ENCODE peak calls at places on chromosomes 12 and 14, in four cellular contexts. V is GM12878, J is A549, F is K562. Z is an unnamed sample.

GRCh38 chr14:74616507-74616906 is 4.5 kb upstream of the LTBP2 start:
- DNase-seq in J (peak; percentile 61), V (no peak), F (no peak), Z (peak; percentile 91)

GRCh38 chr12:31922341-31923062 is 36.7 kb upstream of the RESF1 start:
- DNase-seq in J (peak; percentile 35), V (no peak), F (no peak), Z (peak; percentile 3)

GRCh38 chr12:75162845-75163244 is 46.8 kb downstream of the KCNC2 start:
- DNase-seq in F (no peak), J (no peak), V (no peak), Z (no peak)

GRCh38 chr14:102694530-102695171 is 82.6 kb upstream of the TRAF3 start:
- DNase-seq in F (peak; percentile 55), V (peak; percentile 43), J (peak; percentile 73), Z (peak; percentile 73)

GRCh38 chr12:30753233-30753632 is 1.5 kb downstream of the CAPRIN2 start:
- DNase-seq in J (peak; percentile 60), F (peak; percentile 36), V (no peak), Z (peak; percentile 39)

GRCh38 chr12:92424338-92424737 is 278.5 kb upstream of the PLEKHG7 start:
- DNase-seq in J (no peak), V (no peak), F (no peak), Z (peak; percentile 67)

GRCh38 chr14:73909681-73910080 is 23.0 kb downstream of the ZNF410 start:
- DNase-seq in V (no peak), J (no peak), F (no peak), Z (peak; percentile 66)

GRCh38 chr14:100911665-100912316 is 8.3 kb upstream of the RTL1 start:
- DNase-seq in V (no peak), J (no peak), F (no peak), Z (peak; percentile 36)

GRCh38 chr12:82383930-82384513 is 25.7 kb downstream of the METTL25 start:
- DNase-seq in F (no peak), V (no peak), J (peak; percentile 54), Z (peak; percentile 54)

GRCh38 chr12:180445-180844 is 33.5 kb downstream of the SLC6A12 start:
- DNase-seq in F (no peak), V (peak; percentile 25), J (no peak), Z (peak; percentile 58)

GRCh38 chr12:53755451-53756290 is 3.9 kb upstream of the CISTR start:
- DNase-seq in J (peak; percentile 31), F (peak; percentile 34), V (no peak), Z (no peak)

GRCh38 chr14:86003998-86004397 is 474.1 kb downstream of the FLRT2 start:
- DNase-seq in F (no peak), V (no peak), J (peak; percentile 8), Z (peak; percentile 87)

GRCh38 chr12:85872497-85873091 is 1.5 kb upstream of the NTS start:
- DNase-seq in J (peak; percentile 78), V (no peak), F (no peak), Z (peak; percentile 64)

GRCh38 chr14:65461730-65462129 is 49.2 kb downstream of the FUT8 start:
- DNase-seq in J (no peak), F (no peak), V (peak; percentile 41), Z (no peak)

GRCh38 chr12:111430418-111431353 is 25.0 kb downstream of the SH2B3 start:
- DNase-seq in J (no peak), F (no peak), V (no peak), Z (no peak)

GRCh38 chr12:68310370-68310769 is 21.8 kb downstream of the MDM1 start:
- DNase-seq in J (no peak), F (no peak), V (no peak), Z (peak; percentile 95)

GRCh38 chr14:88808359-88808758 is 15.6 kb upstream of the EML5 start:
- DNase-seq in V (no peak), F (no peak), J (no peak), Z (no peak)

GRCh38 chr14:65373671-65374039 is 38.9 kb upstream of the FUT8 start:
- DNase-seq in J (no peak), V (no peak), F (no peak), Z (no peak)

GRCh38 chr12:7142057-7142644 is 12.0 kb downstream of the CLSTN3 start:
- DNase-seq in J (peak; percentile 59), V (no peak), F (peak; percentile 53), Z (peak; percentile 39)

GRCh38 chr12:108890208-108890607 is 10.3 kb downstream of the DAO start:
- DNase-seq in J (no peak), F (peak; percentile 48), V (no peak), Z (peak; percentile 15)

GRCh38 chr12:67705394-67706370 is 57.1 kb downstream of the DYRK2 start:
- DNase-seq in J (peak; percentile 62), F (no peak), V (no peak), Z (peak; percentile 82)

GRCh38 chr12:2890001-2890387 is 697 bp upstream of the TULP3 start:
- DNase-seq in J (no peak), F (no peak), V (no peak), Z (no peak)

GRCh38 chr14:22510527-22511110 is 78.4 kb downstream of the DAD1 start:
- DNase-seq in J (no peak), F (no peak), V (no peak), Z (peak; percentile 74)

GRCh38 chr14:75401356-75401755 is 26.5 kb upstream of the JDP2 start:
- DNase-seq in V (no peak), J (no peak), F (no peak), Z (peak; percentile 8)

GRCh38 chr14:34713681-34714319 is 593 bp downstream of the CFL2 start:
- DNase-seq in F (peak; percentile 7), V (no peak), J (peak; percentile 51), Z (peak; percentile 84)

GRCh38 chr12:4011597-4011996 is 138.4 kb upstream of the PARP11 start:
- DNase-seq in F (no peak), V (no peak), J (peak; percentile 49), Z (no peak)

GRCh38 chr14:75277796-75278421 is 719 bp upstream of the FOS start:
- DNase-seq in V (no peak), F (no peak), J (no peak), Z (peak; percentile 59)

GRCh38 chr14:20455355-20456300 is 602 bp downstream of the APEX1 start:
- DNase-seq in F (peak; percentile 58), J (no peak), V (no peak), Z (peak; percentile 89)

GRCh38 chr12:14810953-14811483 is 3.0 kb downstream of the SMCO3 start:
- DNase-seq in F (no peak), J (peak; percentile 58), V (no peak), Z (peak; percentile 33)

GRCh38 chr14:51643137-51643536 is 8.6 kb upstream of the FRMD6 start:
- DNase-seq in V (no peak), F (no peak), J (no peak), Z (peak; percentile 79)

GRCh38 chr12:108021129-108021528 is 108.0 kb upstream of the WSCD2 start:
- DNase-seq in V (no peak), J (no peak), F (no peak), Z (no peak)

GRCh38 chr12:52530366-52530765 is 10.2 kb upstream of the KRT5 start:
- DNase-seq in V (no peak), J (no peak), F (no peak), Z (no peak)

DNA sequence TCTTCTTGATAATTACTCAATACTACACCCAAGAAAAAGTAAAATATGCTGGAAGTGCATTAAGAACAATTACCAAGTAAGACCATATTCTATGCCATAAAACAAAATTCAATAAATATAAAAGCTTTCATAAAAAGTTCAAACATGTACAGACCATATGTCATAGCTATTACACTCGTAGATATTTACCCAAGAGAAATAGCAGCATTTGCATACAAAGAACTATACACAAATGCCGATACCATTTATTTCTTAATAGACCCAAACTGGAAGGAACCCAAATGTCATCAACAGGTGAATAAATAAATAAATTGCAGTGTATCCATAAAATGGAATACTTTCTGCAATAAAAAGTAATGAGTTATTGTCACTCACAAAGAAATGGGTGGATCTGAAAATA is 78.3 kb upstream of the SLC16A7 start:
- DNase-seq in F (no peak), V (no peak), J (no peak), Z (no peak)
- TF ChIP-seq ELK1 in F (no peak), V (no peak), J (no peak), Z (no peak)

GRCh38 chr14:71621276-71621675 is 311.0 kb upstream of the RGS6 start:
- DNase-seq in J (no peak), F (no peak), V (no peak), Z (peak; percentile 6)
- TF ChIP-seq ELK1 in J (no peak), F (no peak), V (no peak), Z (no peak)

DNA sequence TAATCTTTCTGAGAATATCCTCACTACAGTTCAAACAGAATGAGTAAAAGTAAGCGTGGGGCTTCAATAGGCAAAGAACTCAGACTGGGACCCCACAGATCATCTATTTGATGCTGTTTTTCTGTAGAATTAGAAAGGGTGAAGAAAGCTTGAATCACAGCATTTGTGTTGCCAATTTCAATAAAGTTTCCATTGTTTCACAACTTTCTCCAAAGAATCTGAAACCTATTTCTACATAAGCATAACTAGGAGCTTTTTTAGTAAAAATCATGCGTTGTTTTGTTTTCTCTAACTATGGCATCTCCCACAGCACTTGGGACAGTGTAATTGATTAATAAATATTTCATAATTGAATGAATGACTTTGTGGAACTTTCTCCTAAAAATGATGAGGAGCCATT is 16.7 kb upstream of the NEDD1 start:
- DNase-seq in V (no peak), F (no peak), J (no peak), Z (no peak)
- TF ChIP-seq ELK1 in V (no peak), F (no peak), J (no peak), Z (no peak)

GRCh38 chr12:89544730-89545184 is 18.9 kb upstream of the POC1B start:
- DNase-seq in F (no peak), V (no peak), J (peak; percentile 69), Z (no peak)

GRCh38 chr12:89539425-89540117 is 13.7 kb upstream of the POC1B start:
- DNase-seq in F (no peak), V (no peak), J (no peak), Z (no peak)

GRCh38 chr12:89544027-89544426 is 18.2 kb upstream of the POC1B start:
- DNase-seq in J (no peak), F (peak; percentile 35), V (no peak), Z (no peak)

GRCh38 chr12:89540586-89540985 is 14.7 kb upstream of the POC1B start:
- DNase-seq in F (peak; percentile 24), V (no peak), J (no peak), Z (no peak)

DNA sequence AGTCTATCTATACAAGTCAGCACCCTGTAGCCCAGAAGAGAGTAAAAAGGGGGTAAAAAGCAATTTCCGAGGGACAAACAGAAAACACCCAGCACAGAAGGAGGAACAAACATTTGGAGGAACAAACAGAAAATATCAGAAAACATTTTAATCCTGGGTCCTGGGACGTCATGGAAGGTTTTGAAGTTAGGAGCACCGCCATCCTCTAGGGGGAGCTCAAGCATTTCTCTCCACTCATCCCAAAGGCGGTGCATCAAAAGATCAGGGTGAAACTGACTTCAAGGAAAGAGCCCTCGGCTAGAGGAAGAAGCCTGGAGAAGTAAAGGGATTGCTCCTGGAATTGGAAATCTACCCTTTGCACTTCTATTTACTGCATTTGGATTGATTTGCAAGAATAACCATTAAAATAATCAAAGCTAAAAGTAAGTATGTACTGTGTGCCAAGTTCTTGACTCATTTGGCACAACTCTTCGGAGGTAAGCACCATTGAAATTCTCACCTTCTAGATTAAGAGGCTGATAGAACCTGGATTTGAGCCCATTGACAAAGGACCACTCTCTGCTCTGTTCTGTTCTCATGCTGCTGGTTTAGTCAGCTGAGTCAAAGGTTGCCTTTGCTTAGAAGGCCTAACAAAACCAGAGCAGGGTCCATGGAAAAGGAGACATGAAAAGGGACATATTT is 17.2 kb upstream of the POC1B start:
- DNase-seq in F (peak; percentile 70), V (peak; percentile 38), J (peak; percentile 89), Z (peak; percentile 83)
- TF ChIP-seq ELK1 in F (no peak), V (no peak), J (no peak), Z (no peak)

Z was measured in IMR-90.